ENCODE peak calls at places on chromosomes 2 and 18, in eight cellular contexts. One of them, this sample, is unnamed.

GRCh38 chr18:63079114-63079513 is 240.5 kb downstream of the BCL2 start:
- DNase-seq in H7: no peak
- DNase-seq in breast epithelium: no peak
- DNase-seq in AG09309: no peak
- DNase-seq in tibial nerve: no peak
- DNase-seq in tibial artery: no peak
- DNase-seq in effector memory CD4-positive, alpha-beta T cell: no peak
- DNase-seq in fibroblast of the aortic adventitia: no peak
- DNase-seq in this sample: no peak

GRCh38 chr18:74965682-74966081 is 243.3 kb downstream of the PTGR3 start:
- DNase-seq in breast epithelium: no peak
- DNase-seq in tibial nerve: no peak
- DNase-seq in effector memory CD4-positive, alpha-beta T cell: no peak
- DNase-seq in tibial artery: no peak
- DNase-seq in AG09309: no peak
- DNase-seq in H7: no peak
- DNase-seq in fibroblast of the aortic adventitia: no peak
- DNase-seq in this sample: no peak

GRCh38 chr18:7616661-7617060 is 49.5 kb downstream of the PTPRM start:
- DNase-seq in tibial nerve: no peak
- DNase-seq in effector memory CD4-positive, alpha-beta T cell: no peak
- DNase-seq in tibial artery: no peak
- DNase-seq in H7: no peak
- DNase-seq in fibroblast of the aortic adventitia: peak; percentile 51
- DNase-seq in breast epithelium: peak; percentile 28
- DNase-seq in AG09309: no peak
- DNase-seq in this sample: no peak

GRCh38 chr2:220556658-220557057 is 929.2 kb downstream of the SLC4A3 start:
- DNase-seq in H7: no peak
- DNase-seq in tibial nerve: no peak
- DNase-seq in tibial artery: no peak
- DNase-seq in effector memory CD4-positive, alpha-beta T cell: no peak
- DNase-seq in fibroblast of the aortic adventitia: peak; percentile 40
- DNase-seq in AG09309: no peak
- DNase-seq in breast epithelium: no peak
- DNase-seq in this sample: no peak

GRCh38 chr2:20744366-20745335 is 77.7 kb downstream of the GDF7 start:
- DNase-seq in breast epithelium: no peak
- DNase-seq in tibial nerve: no peak
- DNase-seq in effector memory CD4-positive, alpha-beta T cell: no peak
- DNase-seq in fibroblast of the aortic adventitia: no peak
- DNase-seq in tibial artery: no peak
- DNase-seq in AG09309: no peak
- DNase-seq in H7: no peak
- DNase-seq in this sample: no peak

GRCh38 chr2:56132138-56132537 is 51.7 kb upstream of the CCDC85A start:
- DNase-seq in effector memory CD4-positive, alpha-beta T cell: no peak
- DNase-seq in tibial artery: no peak
- DNase-seq in breast epithelium: no peak
- DNase-seq in AG09309: peak; percentile 10
- DNase-seq in tibial nerve: no peak
- DNase-seq in H7: no peak
- DNase-seq in fibroblast of the aortic adventitia: peak; percentile 76
- DNase-seq in this sample: no peak

GRCh38 chr2:16741508-16741907 is 75.9 kb upstream of the CYRIA start:
- DNase-seq in AG09309: no peak
- DNase-seq in breast epithelium: no peak
- DNase-seq in fibroblast of the aortic adventitia: no peak
- DNase-seq in effector memory CD4-positive, alpha-beta T cell: no peak
- DNase-seq in H7: no peak
- DNase-seq in tibial artery: no peak
- DNase-seq in tibial nerve: no peak
- DNase-seq in this sample: no peak

GRCh38 chr2:201797175-201797840 is 9.0 kb upstream of the CDK15 start:
- DNase-seq in breast epithelium: no peak
- DNase-seq in effector memory CD4-positive, alpha-beta T cell: no peak
- DNase-seq in AG09309: peak; percentile 86
- DNase-seq in tibial artery: no peak
- DNase-seq in tibial nerve: no peak
- DNase-seq in fibroblast of the aortic adventitia: peak; percentile 83
- DNase-seq in H7: no peak
- DNase-seq in this sample: no peak

GRCh38 chr18:59273936-59274928 is 978 bp upstream of the RAX start:
- DNase-seq in tibial artery: no peak
- DNase-seq in fibroblast of the aortic adventitia: no peak
- DNase-seq in AG09309: no peak
- DNase-seq in effector memory CD4-positive, alpha-beta T cell: no peak
- DNase-seq in breast epithelium: no peak
- DNase-seq in tibial nerve: no peak
- DNase-seq in H7: peak; percentile 18
- DNase-seq in this sample: peak; percentile 51

GRCh38 chr2:224410946-224411561 is 9.1 kb upstream of the FAM124B start:
- DNase-seq in effector memory CD4-positive, alpha-beta T cell: no peak
- DNase-seq in H7: no peak
- DNase-seq in breast epithelium: no peak
- DNase-seq in fibroblast of the aortic adventitia: peak; percentile 50
- DNase-seq in AG09309: no peak
- DNase-seq in tibial nerve: no peak
- DNase-seq in tibial artery: no peak
- DNase-seq in this sample: no peak

GRCh38 chr2:63786506-63786905 is 55.2 kb upstream of the UGP2 start:
- DNase-seq in fibroblast of the aortic adventitia: peak; percentile 37
- DNase-seq in tibial nerve: no peak
- DNase-seq in tibial artery: no peak
- DNase-seq in AG09309: no peak
- DNase-seq in breast epithelium: no peak
- DNase-seq in effector memory CD4-positive, alpha-beta T cell: no peak
- DNase-seq in H7: no peak
- DNase-seq in this sample: no peak

GRCh38 chr2:133434962-133435668 is 133.1 kb downstream of the NCKAP5 start:
- DNase-seq in fibroblast of the aortic adventitia: peak; percentile 93
- DNase-seq in effector memory CD4-positive, alpha-beta T cell: no peak
- DNase-seq in tibial artery: no peak
- DNase-seq in AG09309: peak; percentile 89
- DNase-seq in H7: no peak
- DNase-seq in breast epithelium: peak; percentile 53
- DNase-seq in tibial nerve: no peak
- DNase-seq in this sample: no peak

GRCh38 chr2:45024600-45025291 is 15.5 kb upstream of the SIX2 start:
- DNase-seq in effector memory CD4-positive, alpha-beta T cell: no peak
- DNase-seq in tibial artery: peak; percentile 40
- DNase-seq in fibroblast of the aortic adventitia: peak; percentile 97
- DNase-seq in AG09309: peak; percentile 76
- DNase-seq in breast epithelium: no peak
- DNase-seq in H7: peak; percentile 32
- DNase-seq in tibial nerve: no peak
- DNase-seq in this sample: no peak

GRCh38 chr2:50143822-50144575 is 887.9 kb downstream of the NRXN1 start:
- DNase-seq in AG09309: no peak
- DNase-seq in H7: peak; percentile 8
- DNase-seq in effector memory CD4-positive, alpha-beta T cell: no peak
- DNase-seq in breast epithelium: no peak
- DNase-seq in tibial nerve: peak; percentile 6
- DNase-seq in tibial artery: no peak
- DNase-seq in fibroblast of the aortic adventitia: peak; percentile 25
- DNase-seq in this sample: no peak

GRCh38 chr2:15159206-15159605 is 401.9 kb downstream of the NBAS start:
- DNase-seq in fibroblast of the aortic adventitia: no peak
- DNase-seq in H7: no peak
- DNase-seq in effector memory CD4-positive, alpha-beta T cell: no peak
- DNase-seq in breast epithelium: no peak
- DNase-seq in tibial nerve: no peak
- DNase-seq in AG09309: no peak
- DNase-seq in tibial artery: no peak
- DNase-seq in this sample: no peak

GRCh38 chr2:23486676-23487075 is 101.7 kb downstream of the KLHL29 start:
- DNase-seq in breast epithelium: no peak
- DNase-seq in tibial nerve: no peak
- DNase-seq in fibroblast of the aortic adventitia: peak; percentile 27
- DNase-seq in tibial artery: no peak
- DNase-seq in AG09309: no peak
- DNase-seq in H7: no peak
- DNase-seq in effector memory CD4-positive, alpha-beta T cell: no peak
- DNase-seq in this sample: no peak

GRCh38 chr2:44952143-44952805 is 10.8 kb downstream of the SIX3 start:
- DNase-seq in effector memory CD4-positive, alpha-beta T cell: no peak
- DNase-seq in tibial nerve: no peak
- DNase-seq in tibial artery: no peak
- DNase-seq in fibroblast of the aortic adventitia: peak; percentile 57
- DNase-seq in breast epithelium: no peak
- DNase-seq in AG09309: no peak
- DNase-seq in H7: peak; percentile 97
- DNase-seq in this sample: no peak

GRCh38 chr2:65329551-65329950 is 101.9 kb downstream of the ACTR2 start:
- DNase-seq in tibial nerve: no peak
- DNase-seq in tibial artery: no peak
- DNase-seq in fibroblast of the aortic adventitia: no peak
- DNase-seq in effector memory CD4-positive, alpha-beta T cell: no peak
- DNase-seq in breast epithelium: no peak
- DNase-seq in H7: no peak
- DNase-seq in AG09309: no peak
- DNase-seq in this sample: no peak

GRCh38 chr18:22674300-22674699 is 256.6 kb upstream of the CTAGE1 start:
- DNase-seq in tibial nerve: no peak
- DNase-seq in AG09309: peak; percentile 91
- DNase-seq in breast epithelium: no peak
- DNase-seq in tibial artery: no peak
- DNase-seq in fibroblast of the aortic adventitia: peak; percentile 95
- DNase-seq in effector memory CD4-positive, alpha-beta T cell: no peak
- DNase-seq in H7: no peak
- DNase-seq in this sample: no peak

GRCh38 chr2:35114765-35115164 is 1240.8 kb upstream of the CRIM1 start:
- DNase-seq in effector memory CD4-positive, alpha-beta T cell: no peak
- DNase-seq in tibial artery: no peak
- DNase-seq in fibroblast of the aortic adventitia: no peak
- DNase-seq in H7: peak; percentile 42
- DNase-seq in AG09309: no peak
- DNase-seq in breast epithelium: no peak
- DNase-seq in tibial nerve: no peak
- DNase-seq in this sample: no peak

GRCh38 chr2:101305492-101306123 is 2.9 kb downstream of the RNF149 start:
- DNase-seq in effector memory CD4-positive, alpha-beta T cell: no peak
- DNase-seq in fibroblast of the aortic adventitia: peak; percentile 58
- DNase-seq in AG09309: peak; percentile 17
- DNase-seq in tibial artery: no peak
- DNase-seq in H7: no peak
- DNase-seq in breast epithelium: no peak
- DNase-seq in tibial nerve: no peak
- DNase-seq in this sample: no peak

GRCh38 chr2:171185941-171186340 is 25.2 kb upstream of the TLK1 start:
- DNase-seq in effector memory CD4-positive, alpha-beta T cell: no peak
- DNase-seq in tibial nerve: no peak
- DNase-seq in H7: no peak
- DNase-seq in fibroblast of the aortic adventitia: peak; percentile 84
- DNase-seq in tibial artery: no peak
- DNase-seq in breast epithelium: no peak
- DNase-seq in AG09309: peak; percentile 41
- DNase-seq in this sample: no peak

GRCh38 chr2:207240649-207241048 is 74.9 kb upstream of the KLF7 start:
- DNase-seq in AG09309: no peak
- DNase-seq in breast epithelium: no peak
- DNase-seq in fibroblast of the aortic adventitia: no peak
- DNase-seq in tibial artery: no peak
- DNase-seq in effector memory CD4-positive, alpha-beta T cell: no peak
- DNase-seq in tibial nerve: no peak
- DNase-seq in H7: no peak
- DNase-seq in this sample: no peak

GRCh38 chr2:71608441-71608840 is 155.1 kb downstream of the DYSF start:
- DNase-seq in tibial artery: peak; percentile 8
- DNase-seq in fibroblast of the aortic adventitia: no peak
- DNase-seq in H7: peak; percentile 28
- DNase-seq in tibial nerve: no peak
- DNase-seq in AG09309: no peak
- DNase-seq in breast epithelium: peak; percentile 13
- DNase-seq in effector memory CD4-positive, alpha-beta T cell: no peak
- DNase-seq in this sample: peak; percentile 34

GRCh38 chr18:58288922-58289797 is 245.1 kb downstream of the NEDD4L start:
- DNase-seq in effector memory CD4-positive, alpha-beta T cell: no peak
- DNase-seq in AG09309: no peak
- DNase-seq in tibial nerve: no peak
- DNase-seq in fibroblast of the aortic adventitia: peak; percentile 11
- DNase-seq in tibial artery: no peak
- DNase-seq in H7: peak; percentile 30
- DNase-seq in breast epithelium: no peak
- DNase-seq in this sample: no peak

GRCh38 chr2:98446850-98447249 is 2.2 kb downstream of the INPP4A start:
- DNase-seq in effector memory CD4-positive, alpha-beta T cell: no peak
- DNase-seq in breast epithelium: no peak
- DNase-seq in H7: no peak
- DNase-seq in fibroblast of the aortic adventitia: no peak
- DNase-seq in tibial nerve: no peak
- DNase-seq in AG09309: no peak
- DNase-seq in tibial artery: no peak
- DNase-seq in this sample: no peak

GRCh38 chr2:11744631-11745394 is 1.6 kb upstream of the LPIN1 start:
- DNase-seq in AG09309: no peak
- DNase-seq in H7: peak; percentile 78
- DNase-seq in tibial artery: no peak
- DNase-seq in tibial nerve: no peak
- DNase-seq in fibroblast of the aortic adventitia: peak; percentile 60
- DNase-seq in breast epithelium: no peak
- DNase-seq in effector memory CD4-positive, alpha-beta T cell: no peak
- DNase-seq in this sample: peak; percentile 81

GRCh38 chr2:135741043-135741394 is 636 bp upstream of the UBXN4 start:
- DNase-seq in fibroblast of the aortic adventitia: no peak
- DNase-seq in H7: no peak
- DNase-seq in effector memory CD4-positive, alpha-beta T cell: no peak
- DNase-seq in tibial nerve: no peak
- DNase-seq in breast epithelium: no peak
- DNase-seq in tibial artery: no peak
- DNase-seq in AG09309: no peak
- DNase-seq in this sample: no peak
- H3K4me3 ChIP-seq in fibroblast of the aortic adventitia: peak overlapping the region; percentile 32
- H3K4me3 ChIP-seq in H7: no peak overlapping the region
- H3K4me3 ChIP-seq in effector memory CD4-positive, alpha-beta T cell: peak overlapping the region; percentile 96
- H3K4me3 ChIP-seq in tibial nerve: no peak overlapping the region
- H3K4me3 ChIP-seq in breast epithelium: peak overlapping the region; percentile 96
- H3K4me3 ChIP-seq in tibial artery: peak overlapping the region; percentile 93
- H3K4me3 ChIP-seq in AG09309: no peak overlapping the region
- H3K4me3 ChIP-seq in this sample: no peak overlapping the region

GRCh38 chr2:151891566-151892194 is 63.5 kb upstream of the ARL5A start:
- DNase-seq in tibial artery: no peak
- DNase-seq in tibial nerve: no peak
- DNase-seq in AG09309: no peak
- DNase-seq in breast epithelium: no peak
- DNase-seq in effector memory CD4-positive, alpha-beta T cell: no peak
- DNase-seq in H7: no peak
- DNase-seq in fibroblast of the aortic adventitia: no peak
- DNase-seq in this sample: no peak
- H3K4me3 ChIP-seq in tibial artery: peak overlapping the region; percentile 35
- H3K4me3 ChIP-seq in tibial nerve: no peak overlapping the region
- H3K4me3 ChIP-seq in AG09309: no peak overlapping the region
- H3K4me3 ChIP-seq in breast epithelium: no peak overlapping the region
- H3K4me3 ChIP-seq in effector memory CD4-positive, alpha-beta T cell: no peak overlapping the region
- H3K4me3 ChIP-seq in H7: no peak overlapping the region
- H3K4me3 ChIP-seq in fibroblast of the aortic adventitia: no peak overlapping the region
- H3K4me3 ChIP-seq in this sample: no peak overlapping the region

GRCh38 chr2:192195548-192196418 is 1.1 kb upstream of the TMEFF2 start:
- DNase-seq in tibial nerve: no peak
- DNase-seq in effector memory CD4-positive, alpha-beta T cell: no peak
- DNase-seq in tibial artery: no peak
- DNase-seq in H7: peak; percentile 64
- DNase-seq in breast epithelium: no peak
- DNase-seq in fibroblast of the aortic adventitia: peak; percentile 22
- DNase-seq in AG09309: no peak
- DNase-seq in this sample: peak; percentile 72
- H3K4me3 ChIP-seq in tibial nerve: peak overlapping the region; percentile 53
- H3K4me3 ChIP-seq in effector memory CD4-positive, alpha-beta T cell: peak overlapping the region; percentile 52
- H3K4me3 ChIP-seq in tibial artery: peak overlapping the region; percentile 58
- H3K4me3 ChIP-seq in H7: peak overlapping the region; percentile 60
- H3K4me3 ChIP-seq in breast epithelium: peak overlapping the region; percentile 39
- H3K4me3 ChIP-seq in fibroblast of the aortic adventitia: peak overlapping the region; percentile 74
- H3K4me3 ChIP-seq in AG09309: peak overlapping the region; percentile 68
- H3K4me3 ChIP-seq in this sample: peak overlapping the region; percentile 43

GRCh38 chr2:74513605-74514367 is 464 bp upstream of the TLX2 start:
- DNase-seq in H7: peak; percentile 84
- DNase-seq in breast epithelium: no peak
- DNase-seq in effector memory CD4-positive, alpha-beta T cell: no peak
- DNase-seq in tibial artery: no peak
- DNase-seq in fibroblast of the aortic adventitia: no peak
- DNase-seq in AG09309: no peak
- DNase-seq in tibial nerve: no peak
- DNase-seq in this sample: peak; percentile 63
- H3K4me3 ChIP-seq in H7: peak overlapping the region; percentile 34
- H3K4me3 ChIP-seq in breast epithelium: no peak overlapping the region
- H3K4me3 ChIP-seq in effector memory CD4-positive, alpha-beta T cell: peak overlapping the region; percentile 58
- H3K4me3 ChIP-seq in tibial artery: peak overlapping the region; percentile 19
- H3K4me3 ChIP-seq in fibroblast of the aortic adventitia: no peak overlapping the region
- H3K4me3 ChIP-seq in AG09309: no peak overlapping the region
- H3K4me3 ChIP-seq in tibial nerve: no peak overlapping the region
- H3K4me3 ChIP-seq in this sample: peak overlapping the region; percentile 63